ENCODE peak calls at places on chromosomes 3 and 15, in four cellular contexts. Z is MM.1S, O is HepG2, C is AG10803. J is an unnamed sample.

GRCh38 chr15:78507831-78508160 is 419 bp downstream of the HYKK start:
- DNase-seq in Z (no peak), O (no peak), C (no peak), J (no peak)

GRCh38 chr3:146895026-146895749 is 290.0 kb upstream of the PLSCR5 start:
- DNase-seq in Z (no peak), O (no peak), C (peak), J (peak)

GRCh38 chr3:134066539-134067310 is 37.0 kb upstream of the SLCO2A1 start:
- DNase-seq in Z (no peak), O (no peak), C (no peak), J (no peak)

GRCh38 chr15:58731756-58732535 is 17.6 kb downstream of the ADAM10 start:
- DNase-seq in Z (no peak), O (no peak), C (peak), J (peak)

GRCh38 chr15:51869074-51869425 is 39.6 kb downstream of the TMOD3 start:
- DNase-seq in Z (no peak), O (peak), C (peak), J (peak)

GRCh38 chr3:179324270-179324754 is 1.5 kb downstream of the ZNF639 start:
- DNase-seq in Z (peak), O (no peak), C (peak), J (peak)

GRCh38 chr3:197811343-197811742 is 20.3 kb downstream of the LRCH3 start:
- DNase-seq in Z (no peak), O (no peak), C (peak), J (peak)

GRCh38 chr15:20340931-20341661 is 200.5 kb downstream of the GOLGA6L6 start:
- DNase-seq in Z (peak), O (no peak), C (peak), J (peak)

GRCh38 chr15:25762015-25762662 is 101.0 kb downstream of the ATP10A start:
- DNase-seq in Z (no peak), O (no peak), C (no peak), J (no peak)

GRCh38 chr3:24550588-24550987 is 55.9 kb upstream of the THRB start:
- DNase-seq in Z (peak), O (no peak), C (peak), J (no peak)

GRCh38 chr15:66308526-66308925 is 15.2 kb downstream of the DIS3L start:
- DNase-seq in Z (no peak), O (no peak), C (no peak), J (no peak)

GRCh38 chr3:119235151-119235550 is 5.5 kb downstream of the B4GALT4 start:
- DNase-seq in Z (no peak), O (no peak), C (peak), J (peak)

GRCh38 chr15:34078900-34079299 is 22.8 kb downstream of the EMC7 start:
- DNase-seq in Z (no peak), O (no peak), C (no peak), J (no peak)

GRCh38 chr3:42742259-42742658 is 30.8 kb downstream of the CCDC13 start:
- DNase-seq in Z (no peak), O (no peak), C (no peak), J (no peak)

GRCh38 chr3:11060500-11061251 is 68.1 kb downstream of the SLC6A1 start:
- DNase-seq in Z (peak), O (peak), C (peak), J (peak)

GRCh38 chr3:140092883-140093536 is 158.0 kb downstream of the CLSTN2 start:
- DNase-seq in Z (no peak), O (no peak), C (no peak), J (no peak)

GRCh38 chr3:58173670-58174472 is 36.9 kb downstream of the DNASE1L3 start:
- DNase-seq in Z (peak), O (peak), C (no peak), J (no peak)

GRCh38 chr3:50170689-50171088 is 15.6 kb downstream of the SEMA3F start:
- DNase-seq in Z (no peak), O (peak), C (peak), J (no peak)

GRCh38 chr15:27017168-27017809 is 46.3 kb downstream of the GABRG3 start:
- DNase-seq in Z (peak), O (peak), C (peak), J (peak)

GRCh38 chr15:59491062-59491461 is 53.1 kb downstream of the FAM81A start:
- DNase-seq in Z (no peak), O (no peak), C (no peak), J (no peak)

GRCh38 chr15:98547741-98548166 is 100.6 kb upstream of the IGF1R start:
- DNase-seq in Z (no peak), O (no peak), C (no peak), J (peak)

GRCh38 chr3:4943553-4943952 is 35.7 kb upstream of the BHLHE40 start:
- DNase-seq in Z (no peak), O (peak), C (no peak), J (no peak)

GRCh38 chr3:52787672-52788625 is 6.6 kb upstream of the ITIH3 start:
- DNase-seq in Z (no peak), O (peak), C (no peak), J (no peak)

GRCh38 chr3:79968418-79968817 is 200.6 kb upstream of the ROBO1 start:
- DNase-seq in Z (no peak), O (no peak), C (no peak), J (no peak)

GRCh38 chr3:108292465-108292864 is 3.9 kb upstream of the HHLA2 start:
- DNase-seq in Z (no peak), O (no peak), C (no peak), J (no peak)

GRCh38 chr3:144643778-144644191 is 672.2 kb downstream of the DIPK2A start:
- DNase-seq in Z (no peak), O (no peak), C (peak), J (peak)

GRCh38 chr3:131172502-131172901 is 145.8 kb downstream of the NEK11 start:
- DNase-seq in Z (no peak), O (no peak), C (no peak), J (no peak)

GRCh38 chr3:124599147-124599765 is 131.0 kb upstream of the UMPS start:
- DNase-seq in Z (no peak), O (no peak), C (no peak), J (no peak)

GRCh38 chr3:54818942-54819341 is 108.9 kb downstream of the LRTM1 start:
- DNase-seq in Z (no peak), O (no peak), C (peak), J (no peak)

GRCh38 chr3:193732391-193732790 is 139.4 kb downstream of the OPA1 start:
- DNase-seq in Z (no peak), O (peak), C (peak), J (peak)

GRCh38 chr3:135995766-135996165 is 30.2 kb downstream of the PPP2R3A start:
- DNase-seq in Z (no peak), O (no peak), C (no peak), J (no peak)

GRCh38 chr3:11010406-11011165 is 18.0 kb downstream of the SLC6A1 start:
- DNase-seq in Z (no peak), O (no peak), C (no peak), J (no peak)

GRCh38 chr15:90143176-90143655 is 40.9 kb upstream of the IDH2 start:
- DNase-seq in Z (peak), O (no peak), C (no peak), J (peak)

GRCh38 chr3:71241981-71242552 is 341.5 kb downstream of the FOXP1 start:
- DNase-seq in Z (no peak), O (no peak), C (no peak), J (no peak)

GRCh38 chr3:71245052-71245488 is 338.5 kb downstream of the FOXP1 start:
- DNase-seq in Z (no peak), O (peak), C (peak), J (peak)

GRCh38 chr3:71245971-71246860 is 337.3 kb downstream of the FOXP1 start:
- DNase-seq in Z (no peak), O (peak), C (no peak), J (peak)

GRCh38 chr3:71243230-71243629 is 340.3 kb downstream of the FOXP1 start:
- DNase-seq in Z (no peak), O (no peak), C (no peak), J (no peak)

DNA sequence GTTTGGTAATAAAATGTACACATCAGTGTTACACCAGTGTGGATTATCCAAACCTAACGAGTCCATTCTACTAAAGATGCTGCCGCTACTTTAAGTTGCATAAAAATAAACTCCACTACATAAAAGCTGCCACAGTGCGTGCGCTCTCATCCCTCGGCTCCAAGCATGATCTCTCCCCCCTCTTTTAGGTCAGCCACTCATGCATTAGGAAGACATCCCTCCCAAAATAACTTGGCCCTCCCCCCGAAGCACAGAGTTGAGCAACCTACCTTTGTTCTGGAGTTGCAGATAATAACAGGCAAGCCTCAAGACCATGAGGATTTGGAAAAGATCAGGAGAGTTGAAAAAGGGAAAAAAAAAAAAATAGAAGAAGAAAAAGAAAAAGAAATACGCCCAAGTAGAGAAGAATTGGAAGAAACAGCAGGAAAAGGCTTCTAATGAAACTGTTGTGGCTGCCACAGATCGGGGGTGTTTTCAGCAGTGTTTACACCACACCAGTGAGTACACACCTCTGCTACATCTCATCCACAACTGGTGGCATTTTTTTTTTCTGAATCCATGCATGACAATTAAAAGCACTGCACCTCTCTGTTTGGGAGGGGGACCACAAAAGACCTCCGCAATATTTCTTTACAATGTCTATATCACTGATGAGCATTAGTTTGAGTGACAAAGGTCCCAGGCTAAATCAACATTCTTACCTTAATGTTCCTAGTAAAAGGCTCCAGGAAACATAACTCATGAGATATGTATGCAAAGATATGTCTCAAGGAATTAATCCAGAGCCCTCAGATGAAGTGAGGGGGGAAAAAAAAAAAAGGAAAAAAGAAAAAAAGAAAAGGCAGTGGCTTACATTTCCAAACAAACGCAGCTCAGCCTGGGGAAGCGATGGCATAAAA is 339.1 kb downstream of the FOXP1 start:
- DNase-seq in Z (no peak), O (no peak), C (no peak), J (peak)
- H3K4me3 ChIP-seq in Z (no peak), O (peak), C (no peak), J (peak)

DNA sequence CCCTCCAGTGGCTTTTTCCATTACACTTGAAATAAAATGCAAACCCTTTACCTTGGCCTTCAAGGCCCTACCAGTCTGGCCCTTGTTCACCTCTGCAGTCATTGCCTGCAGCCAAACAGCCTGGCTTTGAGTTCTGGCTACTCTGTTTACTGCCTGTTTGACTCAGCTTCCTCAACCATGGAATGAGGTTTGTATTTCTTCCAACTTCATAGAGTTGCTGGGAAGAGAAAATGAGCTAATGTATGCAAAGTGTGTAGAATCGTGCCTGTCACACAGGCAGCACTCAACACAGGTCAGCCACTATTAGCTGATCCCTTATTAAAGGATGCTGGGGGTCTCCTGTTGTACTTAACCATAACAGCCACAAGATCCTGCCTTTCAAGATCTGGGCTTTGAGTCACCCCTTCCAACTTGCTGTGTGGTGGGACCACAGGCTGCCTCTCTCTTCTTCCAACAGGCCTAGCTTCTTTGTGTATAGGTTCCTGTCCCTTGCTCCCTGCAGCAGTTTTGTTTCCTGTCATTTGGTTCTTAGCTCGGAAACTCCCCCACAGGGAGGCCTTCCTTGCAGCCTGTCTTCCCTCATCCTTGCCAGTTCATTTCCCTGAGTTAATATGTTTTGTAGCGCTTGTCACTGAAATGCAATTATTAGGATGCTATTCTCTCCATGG is 6.4 kb downstream of the MED12L start:
- DNase-seq in Z (no peak), O (no peak), C (peak), J (no peak)
- H3K4me3 ChIP-seq in Z (no peak), O (no peak), C (no peak), J (no peak)

GRCh38 chr3:143190101-143190500 is 70.5 kb downstream of the CHST2 start:
- DNase-seq in Z (no peak), O (no peak), C (no peak), J (no peak)
- H3K4me3 ChIP-seq in Z (no peak), O (no peak), C (no peak), J (no peak)

GRCh38 chr15:92869263-92869940 is 30.7 kb upstream of the CHD2 start:
- DNase-seq in Z (no peak), O (peak), C (peak), J (peak)

GRCh38 chr15:92869977-92870644 is 30.0 kb upstream of the CHD2 start:
- DNase-seq in Z (no peak), O (no peak), C (peak), J (no peak)

GRCh38 chr15:92861742-92862141 is 38.4 kb upstream of the CHD2 start:
- DNase-seq in Z (no peak), O (no peak), C (no peak), J (no peak)

DNA sequence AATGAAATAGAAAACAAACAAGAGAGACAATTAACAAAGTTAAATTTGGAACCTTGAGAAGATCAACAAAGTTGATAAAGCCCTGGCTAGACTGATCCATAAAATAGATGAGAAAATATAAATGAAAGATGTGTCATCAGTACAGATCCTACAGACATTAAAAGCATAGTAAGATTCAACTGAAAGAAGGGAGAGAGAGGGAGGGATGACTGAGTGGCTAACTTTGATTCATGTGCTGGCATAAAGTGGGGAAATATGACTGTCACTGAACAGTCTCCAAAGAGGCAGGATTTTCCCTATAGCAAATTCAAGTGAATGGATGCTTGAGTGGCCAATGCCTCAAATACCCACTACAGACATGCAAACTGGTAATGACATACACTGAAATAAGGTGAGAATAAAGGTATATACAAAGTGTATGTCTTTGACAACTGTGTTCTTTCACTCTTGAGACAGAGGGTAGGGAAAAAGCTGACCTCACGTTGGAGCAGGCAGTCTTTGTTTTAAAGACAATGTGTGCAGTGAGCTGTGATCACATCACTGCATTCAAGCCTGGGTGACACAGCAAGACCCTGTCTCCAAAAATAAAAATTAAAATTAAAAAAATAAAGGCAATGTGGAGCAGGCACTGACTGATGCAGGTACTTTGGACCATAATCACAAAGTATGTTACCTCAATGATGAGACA is 35.9 kb upstream of the CHD2 start:
- DNase-seq in Z (no peak), O (no peak), C (no peak), J (no peak)
- H3K4me3 ChIP-seq in Z (no peak), O (no peak), C (no peak), J (no peak)

J was measured in adipocyte.